ENCODE peak calls at places on chromosomes 4 and X, in five cellular contexts. Y is endodermal cell, I is ovary, O is heart left ventricle, E is IMR-90. T is an unnamed sample.

GRCh38 chr4:105283501-105283900 is 136.8 kb downstream of the TET2 start:
- DNase-seq in Y (no peak), I (no peak), O (no peak), E (peak), T (peak)

GRCh38 chrX:132948648-132949260 is 9.7 kb downstream of the HS6ST2 start:
- DNase-seq in Y (peak), O (no peak), I (no peak), E (no peak), T (no peak)

GRCh38 chr4:110955748-110956147 is 332.9 kb upstream of the PITX2 start:
- DNase-seq in O (no peak), E (no peak), Y (no peak), I (no peak), T (no peak)

GRCh38 chrX:153953342-153953830 is 8.9 kb upstream of the RENBP start:
- DNase-seq in I (peak), E (peak), O (peak), Y (peak), T (peak)

GRCh38 chr4:170259631-170260153 is 169.9 kb upstream of the AADAT start:
- DNase-seq in Y (peak), I (peak), O (peak), E (peak), T (peak)

GRCh38 chrX:133986008-133986683 is 752 bp upstream of the GPC3 start:
- DNase-seq in Y (no peak), E (no peak), O (no peak), I (no peak), T (no peak)

GRCh38 chr4:151218343-151218742 is 58.6 kb upstream of the PRSS48 start:
- DNase-seq in Y (no peak), E (peak), I (no peak), O (no peak), T (peak)

GRCh38 chr4:25539241-25539640 is 116.4 kb upstream of the SLC34A2 start:
- DNase-seq in E (no peak), Y (no peak), I (no peak), O (no peak), T (no peak)

GRCh38 chr4:20430555-20430954 is 178.8 kb downstream of the SLIT2 start:
- DNase-seq in E (peak), I (no peak), Y (no peak), O (no peak), T (no peak)

GRCh38 chrX:110089656-110090404 is 86.9 kb downstream of the TMEM164 start:
- DNase-seq in E (no peak), Y (no peak), I (no peak), O (no peak), T (peak)

GRCh38 chrX:40380649-40381488 is 199.9 kb upstream of the ATP6AP2 start:
- DNase-seq in O (peak), Y (peak), I (no peak), E (no peak), T (no peak)

GRCh38 chr4:77415689-77416088 is 189.9 kb upstream of the CXCL13 start:
- DNase-seq in Y (no peak), I (no peak), O (no peak), E (no peak), T (no peak)

DNA sequence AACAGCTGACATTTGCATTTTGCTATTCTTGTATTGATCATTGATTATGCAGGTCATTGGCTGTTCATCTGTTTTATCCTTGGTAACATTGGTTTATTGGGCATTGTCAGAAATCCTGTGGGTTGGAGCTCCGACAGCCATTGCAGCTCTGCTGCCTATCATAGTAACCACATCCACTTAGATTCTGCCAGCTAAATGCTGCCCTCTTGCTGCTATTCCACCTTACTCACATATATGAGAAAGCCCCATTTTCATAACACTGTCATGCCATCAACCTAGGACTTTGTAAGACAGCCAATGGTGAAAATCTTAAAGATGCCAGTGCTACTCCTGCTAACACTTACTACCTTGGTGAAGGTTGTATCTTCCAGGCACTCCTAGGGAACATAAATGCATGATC is 187.3 kb upstream of the CXCL13 start:
- DNase-seq in Y (peak), O (no peak), I (no peak), E (no peak), T (peak)
- TF ChIP-seq CTCF in Y (peak), O (no peak), I (no peak), E (no peak), T (peak)

GRCh38 chr4:30727409-30727808 is 7.2 kb downstream of the PCDH7 start:
- DNase-seq in E (no peak), O (no peak), Y (no peak), I (no peak), T (no peak)
- H3K4me3 ChIP-seq in E (no peak), O (no peak), Y (peak), I (no peak), T (no peak)

DNA sequence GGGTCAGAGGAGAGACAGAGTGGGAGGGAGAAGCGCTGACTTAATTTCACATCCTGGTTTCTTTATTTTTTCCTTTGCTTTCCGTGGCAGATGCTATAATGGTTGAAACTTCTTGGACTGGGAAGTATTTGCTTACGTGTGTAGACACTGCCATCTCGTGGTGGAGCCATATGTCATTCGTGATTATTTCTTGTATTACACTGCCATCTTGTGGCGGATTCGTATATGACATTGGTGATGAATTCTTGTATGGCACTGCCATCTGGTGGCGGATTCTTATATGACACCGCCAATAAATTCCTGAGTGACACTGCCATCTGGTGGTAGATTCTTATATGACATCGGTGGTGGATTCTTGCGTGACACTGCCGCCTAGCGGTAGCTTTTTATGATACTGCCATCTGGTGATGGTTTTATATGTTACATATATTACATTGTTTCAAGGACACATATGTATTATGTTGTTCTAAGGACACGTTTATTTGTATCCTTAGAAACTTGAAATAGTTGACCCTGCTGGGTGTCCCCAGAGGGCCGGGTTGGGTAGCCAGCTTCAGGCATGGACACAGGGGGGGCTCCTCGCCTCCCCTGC is 37.3 kb upstream of the CLCN4 start:
- DNase-seq in Y (peak), I (peak), O (peak), E (peak), T (peak)
- TF ChIP-seq CTCF in Y (peak), I (peak), O (peak), E (peak), T (peak)

DNA sequence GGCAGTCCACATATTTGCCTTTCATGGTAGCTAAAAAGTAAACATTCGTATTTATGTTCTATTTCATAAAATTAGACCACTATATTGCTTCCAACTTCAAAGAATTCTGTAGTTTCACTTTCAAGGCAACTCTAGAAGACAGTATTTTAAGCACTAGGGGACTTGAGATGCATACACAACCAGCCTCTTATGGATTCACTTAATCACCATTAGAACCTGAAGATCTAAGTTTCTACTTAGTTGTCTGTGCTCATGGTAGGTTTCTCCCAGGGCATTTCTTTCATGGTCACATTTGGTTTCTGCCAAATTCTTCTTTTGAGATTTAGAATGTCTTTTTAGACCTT is 209.9 kb upstream of the HCCS start:
- DNase-seq in O (no peak), I (no peak), Y (no peak), E (peak), T (no peak)
- H3K4me3 ChIP-seq in O (no peak), I (no peak), Y (no peak), E (no peak), T (no peak)